ENCODE peak calls at places on chromosomes 16 and 17, in nine cellular contexts. G is body of pancreas, M is NCI-H1436, S is mesendoderm, I is HS-27A, D is GM23248, P is M059J, H is stromal cell of bone marrow, X is mammary epithelial cell. A is an unnamed sample.

GRCh38 chr16:78183886-78184553 is 84.6 kb downstream of the WWOX start:
- DNase-seq in G (no peak), M (no peak), S (no peak), I (no peak), D (peak; percentile 26), P (no peak), H (no peak), X (no peak), A (no peak)

GRCh38 chr17:75288784-75289121 is 480 bp downstream of the SLC25A19 start:
- DNase-seq in G (no peak), M (peak; percentile 72), S (peak; percentile 57), I (no peak), D (no peak), P (no peak), H (no peak), X (no peak), A (peak; percentile 77)

GRCh38 chr16:68973611-68974120 is 130.3 kb downstream of the TANGO6 start:
- DNase-seq in G (no peak), M (no peak), S (no peak), I (no peak), D (no peak), P (no peak), H (no peak), X (no peak), A (no peak)

GRCh38 chr17:32253117-32253611 is 12.5 kb upstream of the RHBDL3 start:
- DNase-seq in G (peak; percentile 83), M (peak; percentile 84), S (peak; percentile 86), I (peak; percentile 27), D (peak; percentile 89), P (peak; percentile 67), H (peak; percentile 58), X (peak; percentile 61), A (peak; percentile 54)

GRCh38 chr17:13297198-13297597 is 279.4 kb upstream of the ELAC2 start:
- DNase-seq in G (no peak), M (no peak), S (no peak), I (no peak), D (no peak), P (no peak), H (no peak), X (no peak), A (no peak)

GRCh38 chr17:45175759-45176140 is 14.1 kb downstream of the HEXIM2 start:
- DNase-seq in G (no peak), M (no peak), S (no peak), I (no peak), D (peak; percentile 7), P (no peak), H (no peak), X (no peak), A (no peak)

GRCh38 chr17:78330570-78331224 is 29.2 kb downstream of the SOCS3 start:
- DNase-seq in G (no peak), M (no peak), S (no peak), I (no peak), D (no peak), P (peak; percentile 95), H (no peak), X (no peak), A (no peak)

GRCh38 chr17:13743906-13744305 is 142.2 kb upstream of the HS3ST3A1 start:
- DNase-seq in G (no peak), M (no peak), S (no peak), I (no peak), D (no peak), P (no peak), H (no peak), X (peak; percentile 53), A (no peak)

GRCh38 chr16:88285514-88285822 is 97.3 kb upstream of the ZNF469 start:
- DNase-seq in G (no peak), M (no peak), S (no peak), I (no peak), D (no peak), P (no peak), H (no peak), X (no peak), A (no peak)

GRCh38 chr17:77373298-77374169 is 232.8 kb downstream of the SEC14L1 start:
- DNase-seq in G (peak; percentile 21), M (no peak), S (peak; percentile 87), I (no peak), D (peak; percentile 73), P (no peak), H (no peak), X (no peak), A (no peak)

GRCh38 chr16:85246473-85246872 is 134.2 kb upstream of the CIBAR2 start:
- DNase-seq in G (no peak), M (peak; percentile 37), S (no peak), I (no peak), D (no peak), P (no peak), H (no peak), X (no peak), A (no peak)